ENCODE peak calls at places on chromosomes 4 and X, in seven cellular contexts. U is aorta, W is uterus, Y is heart left ventricle, D is thoracic aorta, J is ascending aorta, K is A549. V is an unnamed sample. For H3K4me1, the result is how much of the 10 kb centered on the place peaks cover.

GRCh38 chr4:120139392-120139791 is 72.7 kb upstream of the MAD2L1 start:
- DNase-seq in K (no peak), J (no peak), W (no peak), U (no peak), Y (no peak), D (no peak), V (no peak)

GRCh38 chr4:188430384-188430783 is 291.1 kb downstream of the TRIML1 start:
- DNase-seq in D (no peak), J (no peak), K (no peak), U (no peak), W (no peak), Y (no peak), V (no peak)

GRCh38 chrX:133698298-133698697 is 283.0 kb upstream of the GPC4 start:
- DNase-seq in K (no peak), U (no peak), D (no peak), W (no peak), Y (no peak), J (no peak), V (no peak)

GRCh38 chr4:148800943-148801342 is 358.7 kb upstream of the NR3C2 start:
- DNase-seq in J (no peak), D (no peak), Y (no peak), U (no peak), W (no peak), K (no peak), V (no peak)

GRCh38 chr4:73844352-73844751 is 7.9 kb downstream of the CXCL6 start:
- DNase-seq in D (no peak), J (no peak), U (no peak), W (no peak), Y (no peak), K (no peak), V (no peak)

GRCh38 chrX:135973025-135973547 is 702 bp downstream of the MMGT1 start:
- DNase-seq in W (no peak), J (no peak), Y (no peak), K (peak), D (no peak), U (no peak), V (no peak)

GRCh38 chr4:158649111-158649680 is 22.5 kb downstream of the C4orf46 start:
- DNase-seq in J (no peak), W (no peak), U (no peak), Y (no peak), D (no peak), K (no peak), V (no peak)

GRCh38 chrX:56783450-56783831 is 54.4 kb downstream of the NBDY start:
- DNase-seq in K (no peak), Y (no peak), D (no peak), W (peak), U (peak), J (no peak), V (peak)

GRCh38 chr4:71867598-71867997 is 83.7 kb upstream of the GC start:
- DNase-seq in K (no peak), U (no peak), D (no peak), Y (no peak), J (no peak), W (no peak), V (no peak)

GRCh38 chrX:41556958-41557357 is 109.8 kb downstream of the NYX start:
- DNase-seq in U (no peak), K (no peak), D (no peak), W (no peak), J (no peak), Y (no peak), V (no peak)

GRCh38 chr4:102319594-102319993 is 25.7 kb downstream of the SLC39A8 start:
- DNase-seq in U (no peak), K (no peak), J (no peak), D (no peak), Y (no peak), W (no peak), V (no peak)

GRCh38 chrX:102808336-102808735 is 87.8 kb downstream of the GPRASP3 start:
- DNase-seq in D (no peak), Y (no peak), J (no peak), W (no peak), U (no peak), K (no peak), V (no peak)

GRCh38 chrX:115268421-115268820 is 21.1 kb upstream of the LUZP4 start:
- DNase-seq in W (no peak), J (no peak), D (no peak), U (no peak), K (peak), Y (no peak), V (no peak)

GRCh38 chrX:114152130-114152529 is 431.8 kb upstream of the HTR2C start:
- DNase-seq in W (no peak), K (peak), U (no peak), D (no peak), J (no peak), Y (no peak), V (no peak)

GRCh38 chr4:108988514-108989195 is 225.8 kb upstream of the ETNPPL start:
- DNase-seq in D (no peak), W (no peak), U (no peak), J (no peak), Y (no peak), K (no peak), V (no peak)

GRCh38 chr4:137502730-137503129 is 29.6 kb downstream of the PCDH18 start:
- DNase-seq in U (no peak), K (no peak), W (no peak), Y (no peak), J (no peak), D (no peak), V (no peak)

GRCh38 chr4:88792268-88792781 is 94.7 kb upstream of the NAP1L5 start:
- DNase-seq in Y (no peak), W (no peak), J (no peak), K (peak), U (no peak), D (no peak), V (no peak)

GRCh38 chrX:111822191-111822590 is 53.8 kb upstream of the TRPC5OS start:
- DNase-seq in Y (no peak), K (no peak), U (no peak), W (no peak), D (no peak), J (no peak), V (no peak)

GRCh38 chrX:40088299-40088625 is 9.5 kb downstream of the BCOR start:
- DNase-seq in J (no peak), K (no peak), W (no peak), D (no peak), U (no peak), Y (no peak), V (no peak)

GRCh38 chr4:62006108-62006507 is 806.0 kb downstream of the ADGRL3 start:
- DNase-seq in K (no peak), J (no peak), W (no peak), U (no peak), Y (no peak), D (no peak), V (no peak)

GRCh38 chr4:99649778-99650177 is 7.8 kb downstream of the C4orf54 start:
- DNase-seq in U (no peak), J (no peak), D (no peak), Y (no peak), K (no peak), W (no peak), V (no peak)

GRCh38 chrX:47562615-47563243 is 1.7 kb downstream of the ARAF start:
- DNase-seq in K (no peak), J (no peak), Y (no peak), D (no peak), U (peak), W (no peak), V (no peak)

GRCh38 chr4:3307891-3308575 is 15.2 kb downstream of the RGS12 start:
- DNase-seq in U (peak), W (no peak), D (no peak), Y (no peak), K (no peak), J (no peak), V (no peak)

GRCh38 chr4:167868163-167868562 is 224.2 kb upstream of the ANXA10 start:
- DNase-seq in W (no peak), J (no peak), Y (no peak), K (no peak), U (no peak), D (no peak), V (no peak)

GRCh38 chr4:69835766-69836165 is 24.2 kb downstream of the SULT1E1 start:
- DNase-seq in W (no peak), Y (no peak), J (no peak), D (no peak), U (no peak), K (no peak), V (no peak)

GRCh38 chr4:147640331-147640730 is 23.1 kb downstream of the TMEM184C start:
- DNase-seq in W (no peak), D (no peak), Y (no peak), J (no peak), K (no peak), U (no peak), V (no peak)

GRCh38 chr4:150010525-150011126 is 67.6 kb upstream of the DCLK2 start:
- DNase-seq in K (peak), J (no peak), U (no peak), D (peak), W (peak), Y (peak), V (no peak)

GRCh38 chr4:95833652-95834276 is 6.1 kb upstream of the PDHA2 start:
- DNase-seq in W (no peak), J (no peak), U (no peak), K (no peak), D (no peak), Y (no peak), V (no peak)

GRCh38 chrX:42128587-42128986 is 205.2 kb upstream of the CASK start:
- DNase-seq in Y (no peak), J (no peak), D (no peak), K (no peak), U (no peak), W (no peak), V (no peak)

GRCh38 chrX:50045808-50046207 is 123.4 kb downstream of the CLCN5 start:
- DNase-seq in K (no peak), Y (no peak), W (no peak), J (no peak), U (no peak), D (no peak), V (no peak)

GRCh38 chr4:8394125-8394524 is 46.4 kb downstream of the ACOX3 start:
- DNase-seq in K (no peak), U (peak), W (peak), D (no peak), J (no peak), Y (peak), V (peak)

GRCh38 chr4:8396762-8397406 is 43.6 kb downstream of the ACOX3 start:
- DNase-seq in K (no peak), D (no peak), U (no peak), W (no peak), J (no peak), Y (no peak), V (no peak)

GRCh38 chr4:8393593-8394038 is 46.9 kb downstream of the ACOX3 start:
- DNase-seq in W (peak), Y (peak), U (peak), J (no peak), D (peak), K (peak), V (peak)

GRCh38 chr4:8395504-8395903 is 45.0 kb downstream of the ACOX3 start:
- DNase-seq in U (no peak), W (no peak), J (no peak), K (no peak), D (no peak), Y (no peak), V (no peak)

GRCh38 chr4:8394806-8395205 is 45.7 kb downstream of the ACOX3 start:
- DNase-seq in U (no peak), J (no peak), D (no peak), K (no peak), W (no peak), Y (no peak), V (no peak)
- H3K4me1 ChIP-seq in U (under half), J (under half), D (under half), K (under half), W (under half), Y (under half), V (under half)

DNA sequence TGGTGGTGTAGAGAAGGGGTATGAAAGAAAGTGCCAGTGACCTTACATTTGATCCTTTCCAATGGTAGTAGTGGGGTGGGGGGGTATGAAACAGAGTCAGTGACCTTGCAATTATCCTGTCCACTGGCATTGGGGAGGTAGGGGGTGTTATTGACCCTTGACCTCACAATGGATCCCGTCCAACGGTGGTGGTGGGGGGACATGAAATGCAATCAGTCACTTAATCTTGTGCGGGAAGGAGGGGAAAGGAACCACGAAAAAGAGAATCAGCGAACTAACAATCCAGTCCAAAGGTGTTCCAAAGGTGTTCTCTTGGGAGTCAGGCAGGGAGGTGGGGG is 619 bp upstream of the PDK3 start:
- DNase-seq in K (no peak), D (no peak), W (no peak), Y (no peak), J (no peak), U (no peak), V (no peak)
- H3K4me3 ChIP-seq in K (peak), D (peak), W (peak), Y (peak), J (peak), U (peak), V (peak)

GRCh38 chr4:139686130-139686529 is 20.5 kb downstream of the MGST2 start:
- DNase-seq in J (no peak), U (no peak), D (no peak), W (no peak), Y (no peak), K (no peak), V (no peak)
- H3K4me1 ChIP-seq in J (under half), U (under half), D (under half), W (under half), Y (under half), K (under half), V (under half)

GRCh38 chrX:71252221-71252620 is 1.7 kb downstream of the ZMYM3 start:
- DNase-seq in Y (no peak), D (no peak), U (no peak), W (no peak), K (no peak), J (no peak), V (no peak)
- H3K4me3 ChIP-seq in Y (no peak), D (no peak), U (no peak), W (no peak), K (no peak), J (no peak), V (no peak)

GRCh38 chr4:133147365-133147821 is 1.7 kb upstream of the PCDH10 start:
- DNase-seq in D (no peak), K (no peak), Y (no peak), J (no peak), W (no peak), U (peak), V (no peak)

GRCh38 chr4:133146574-133147198 is 2.4 kb upstream of the PCDH10 start:
- DNase-seq in D (no peak), U (no peak), Y (no peak), J (no peak), K (no peak), W (peak), V (no peak)

GRCh38 chr4:133145758-133146157 is 3.3 kb upstream of the PCDH10 start:
- DNase-seq in D (no peak), Y (no peak), K (no peak), W (no peak), U (no peak), J (no peak), V (no peak)

GRCh38 chr4:133145241-133145640 is 3.9 kb upstream of the PCDH10 start:
- DNase-seq in W (no peak), U (no peak), J (no peak), D (no peak), K (no peak), Y (no peak), V (no peak)

DNA sequence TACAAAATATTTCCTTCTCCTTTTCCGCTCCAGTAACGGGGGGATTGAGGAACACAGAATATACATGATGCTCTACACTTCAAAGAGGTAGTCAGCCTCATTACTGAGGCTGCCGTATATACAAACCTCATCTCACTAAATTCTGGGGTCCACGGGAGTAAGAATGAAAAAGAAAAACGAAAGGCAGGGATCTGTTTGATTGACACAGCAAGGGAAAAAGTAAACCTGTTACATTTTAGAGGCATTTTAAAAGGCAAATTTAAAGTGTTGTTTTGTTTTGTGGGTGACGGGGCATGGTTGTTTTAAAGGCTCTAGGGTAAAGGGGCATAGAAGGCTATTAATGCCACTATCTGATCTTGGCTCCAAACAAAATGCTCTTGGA is 2.9 kb upstream of the PCDH10 start:
- DNase-seq in D (no peak), J (no peak), K (no peak), U (no peak), Y (no peak), W (no peak), V (no peak)
- H3K4me1 ChIP-seq in D (under half), J (under half), K (under half), U (under half), Y (under half), W (under half), V (under half)

DNA sequence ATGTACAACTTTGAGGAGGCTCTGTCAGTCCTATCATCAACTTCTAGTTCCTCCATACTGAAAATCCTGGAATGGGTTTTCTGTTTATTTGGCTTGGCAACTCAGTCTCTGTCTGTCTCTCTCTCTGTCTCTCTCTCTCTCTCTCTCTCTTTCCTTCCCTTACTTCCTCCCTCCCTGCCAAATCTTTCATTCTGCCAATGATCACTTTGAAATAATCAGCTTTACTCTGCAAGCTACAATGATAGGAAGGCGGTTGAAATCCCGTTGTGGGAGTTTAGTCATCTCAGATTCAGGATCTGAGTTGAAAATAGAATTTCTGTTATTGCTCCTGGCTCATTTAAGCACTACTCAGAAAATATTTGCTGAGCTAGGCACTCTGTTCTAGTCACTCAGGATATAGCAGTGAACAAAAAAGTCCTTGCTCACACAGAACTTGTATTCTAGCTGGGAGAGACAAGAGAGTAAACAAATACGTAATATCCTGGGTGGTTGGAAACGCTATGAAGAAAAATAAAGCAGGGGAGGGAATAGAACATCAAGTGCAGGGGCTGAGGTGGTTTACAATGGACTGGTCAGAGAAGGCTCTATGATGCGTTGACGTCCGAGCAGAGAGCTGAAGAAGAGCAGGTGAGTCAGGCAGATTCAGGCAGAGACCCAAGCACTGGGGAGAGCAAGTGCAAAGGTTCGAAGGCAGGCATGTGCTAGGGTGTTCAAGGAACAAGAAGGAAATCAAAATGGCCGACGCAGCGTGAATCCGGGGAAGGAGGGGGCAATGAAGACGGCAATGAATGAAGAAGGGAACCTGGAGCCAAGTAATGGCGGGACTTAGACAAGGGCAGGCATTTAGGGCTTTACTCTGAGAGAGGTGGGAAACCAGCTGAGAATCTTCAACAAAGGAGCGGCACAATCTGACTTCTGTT is 56.5 kb upstream of the DCTD start:
- DNase-seq in D (no peak), Y (no peak), W (no peak), U (no peak), K (no peak), J (no peak), V (no peak)
- H3K4me3 ChIP-seq in D (no peak), Y (no peak), W (no peak), U (no peak), K (no peak), J (no peak), V (no peak)

GRCh38 chr4:926538-926937 is 5.6 kb downstream of the GAK start:
- DNase-seq in K (peak), U (no peak), J (no peak), Y (no peak), D (no peak), W (no peak), V (no peak)
- H3K4me1 ChIP-seq in K (under half), U (under half), J (under half), Y (under half), D (under half), W (under half), V (half or more)

DNA sequence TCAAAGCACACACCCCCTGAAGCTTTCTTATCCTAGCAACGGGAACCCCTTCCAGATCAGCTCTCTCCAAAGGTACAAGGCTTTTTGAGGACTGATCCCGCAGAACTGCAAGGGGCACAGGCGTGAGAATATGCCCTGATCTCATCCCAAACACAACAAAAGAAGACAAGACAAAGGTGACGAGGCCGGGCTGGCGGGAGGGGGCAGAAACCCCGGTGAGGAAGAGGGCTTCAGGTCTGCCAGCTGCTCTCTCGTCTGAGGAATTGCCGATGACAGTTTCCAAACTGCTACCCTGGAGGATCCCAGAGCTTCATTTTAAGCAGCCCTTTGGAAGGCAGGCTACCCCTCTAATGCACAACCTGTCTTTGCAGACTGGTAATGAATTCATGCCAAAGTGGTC is 3.4 kb downstream of the HCFC1 start:
- DNase-seq in W (no peak), J (no peak), D (no peak), Y (no peak), K (no peak), U (no peak), V (no peak)
- H3K4me3 ChIP-seq in W (no peak), J (no peak), D (peak), Y (peak), K (no peak), U (no peak), V (no peak)

GRCh38 chr4:101285985-101286384 is 61.3 kb downstream of the PPP3CA start:
- DNase-seq in J (no peak), Y (no peak), W (no peak), U (no peak), K (no peak), D (no peak), V (no peak)
- H3K4me1 ChIP-seq in J (under half), Y (half or more), W (under half), U (under half), K (half or more), D (under half), V (under half)

V was measured in right atrium auricular region.